ENCODE peak calls at places on chromosomes 11 and 22, in ten cellular contexts. O, X, N, P, G, I, J, U, A and Y are unnamed samples. For H3K9me3 and H3K4me1, the result is how much of the 10 kb centered on the place peaks cover.

GRCh38 chr11:65918211-65919150 is at the start of gene C11orf68:
- DNase-seq in O (peak), X (peak), N (no peak), P (no peak), G (no peak), I (no peak), J (no peak), U (peak), A (no peak), Y (no peak)

GRCh38 chr11:83957038-83957900 is 671.1 kb upstream of the CCDC90B start:
- DNase-seq in O (no peak), X (no peak), N (no peak), P (no peak), G (no peak), I (no peak), J (no peak), U (no peak), A (no peak), Y (no peak)

GRCh38 chr11:20464566-20464965 is 77.0 kb downstream of the PRMT3 start:
- DNase-seq in O (no peak), X (no peak), N (no peak), P (no peak), G (no peak), I (no peak), J (no peak), U (no peak), A (no peak), Y (no peak)

GRCh38 chr11:102853055-102853454 is 9.6 kb upstream of the MMP3 start:
- DNase-seq in O (no peak), X (no peak), N (no peak), P (no peak), G (no peak), I (no peak), J (no peak), U (no peak), A (no peak), Y (no peak)

GRCh38 chr11:57459112-57460016 is 964 bp upstream of the RTN4RL2 start:
- DNase-seq in O (no peak), X (no peak), N (no peak), P (no peak), G (peak), I (no peak), J (no peak), U (peak), A (peak), Y (peak)

GRCh38 chr11:13942908-13943505 is 19.5 kb upstream of the SPON1 start:
- DNase-seq in O (no peak), X (peak), N (no peak), P (no peak), G (no peak), I (no peak), J (peak), U (no peak), A (no peak), Y (no peak)

GRCh38 chr11:123100378-123101085 is 38.6 kb upstream of the HSPA8 start:
- DNase-seq in O (no peak), X (no peak), N (no peak), P (no peak), G (no peak), I (no peak), J (no peak), U (no peak), A (no peak), Y (no peak)

GRCh38 chr11:3835752-3836151 is 5.0 kb downstream of the RHOG start:
- DNase-seq in O (no peak), X (no peak), N (no peak), P (no peak), G (no peak), I (peak), J (no peak), U (no peak), A (no peak), Y (no peak)

GRCh38 chr11:31131760-31132159 is 237.8 kb downstream of the DCDC1 start:
- DNase-seq in O (no peak), X (no peak), N (no peak), P (no peak), G (no peak), I (no peak), J (no peak), U (no peak), A (no peak), Y (no peak)

GRCh38 chr11:16846305-16846704 is 107.9 kb downstream of the C11orf58 start:
- DNase-seq in O (no peak), X (peak), N (no peak), P (no peak), G (peak), I (no peak), J (no peak), U (no peak), A (no peak), Y (no peak)

GRCh38 chr11:35039076-35039475 is 99.9 kb upstream of the CD44 start:
- DNase-seq in O (no peak), X (no peak), N (no peak), P (no peak), G (no peak), I (no peak), J (no peak), U (no peak), A (no peak), Y (no peak)
- H3K9me3 ChIP-seq in O (under half), X (under half), N (under half), P (under half), G (under half), I (under half), J (under half), U (under half), A (under half), Y (under half)

GRCh38 chr22:49948116-49948515 is 12.5 kb upstream of the PIM3 start:
- DNase-seq in O (no peak), X (no peak), N (no peak), P (peak), G (no peak), I (peak), J (no peak), U (no peak), A (no peak), Y (no peak)
- H3K4me1 ChIP-seq in O (under half), X (under half), N (half or more), P (half or more), G (half or more), I (under half), J (under half), U (under half), A (under half), Y (under half)

DNA sequence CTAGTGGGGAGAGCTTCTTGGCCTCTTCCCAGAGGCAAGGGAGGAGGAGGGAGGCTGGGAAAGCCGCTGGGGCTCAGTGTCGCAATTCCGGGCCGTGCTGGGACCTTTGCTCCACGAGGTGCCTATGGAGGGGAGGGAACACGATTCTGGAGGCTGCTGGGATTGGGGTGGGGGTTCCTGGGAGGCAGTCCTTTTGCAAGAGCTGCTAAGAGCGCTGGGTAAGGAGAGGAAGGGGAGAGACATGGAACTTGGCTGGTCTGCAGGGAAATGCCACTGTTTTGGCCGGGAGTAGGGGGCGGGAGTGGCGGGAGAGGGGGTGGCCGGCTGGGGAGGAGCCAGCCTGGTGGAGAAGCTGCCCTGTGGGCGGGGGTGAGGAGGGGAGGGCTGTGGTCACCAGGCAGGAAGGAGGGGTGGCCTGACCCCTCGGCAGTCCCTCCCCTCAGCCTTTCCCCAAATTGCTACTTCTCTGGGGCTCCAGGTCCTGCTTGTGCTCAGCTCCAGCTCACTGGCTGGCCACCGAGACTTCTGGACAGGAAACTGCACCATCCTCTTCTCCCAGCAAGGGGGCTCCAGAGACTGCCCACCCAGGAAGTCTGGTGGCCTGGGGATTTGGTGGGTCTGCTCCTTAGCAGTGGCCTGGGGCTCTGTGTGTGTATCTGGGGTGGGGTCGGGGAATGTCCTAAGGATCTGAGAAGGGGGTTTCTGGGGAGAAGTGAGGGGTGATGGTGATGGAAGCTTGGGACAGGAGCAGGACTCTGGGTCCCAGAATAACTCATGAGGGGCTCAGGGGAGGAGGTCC is at the start of gene NR1H3:
- DNase-seq in O (peak), X (peak), N (peak), P (peak), G (peak), I (peak), J (no peak), U (no peak), A (no peak), Y (peak)
- H3K4me3 ChIP-seq in O (peak), X (peak), N (peak), P (no peak), G (no peak), I (no peak), J (no peak), U (no peak), A (no peak), Y (no peak)

GRCh38 chr11:125072210-125072960 is 9.3 kb downstream of the SLC37A2 start:
- DNase-seq in O (peak), X (no peak), N (no peak), P (no peak), G (peak), I (peak), J (no peak), U (no peak), A (no peak), Y (no peak)
- H3K9me3 ChIP-seq in O (under half), X (under half), N (under half), P (under half), G (under half), I (under half), J (under half), U (under half), A (under half), Y (under half)

DNA sequence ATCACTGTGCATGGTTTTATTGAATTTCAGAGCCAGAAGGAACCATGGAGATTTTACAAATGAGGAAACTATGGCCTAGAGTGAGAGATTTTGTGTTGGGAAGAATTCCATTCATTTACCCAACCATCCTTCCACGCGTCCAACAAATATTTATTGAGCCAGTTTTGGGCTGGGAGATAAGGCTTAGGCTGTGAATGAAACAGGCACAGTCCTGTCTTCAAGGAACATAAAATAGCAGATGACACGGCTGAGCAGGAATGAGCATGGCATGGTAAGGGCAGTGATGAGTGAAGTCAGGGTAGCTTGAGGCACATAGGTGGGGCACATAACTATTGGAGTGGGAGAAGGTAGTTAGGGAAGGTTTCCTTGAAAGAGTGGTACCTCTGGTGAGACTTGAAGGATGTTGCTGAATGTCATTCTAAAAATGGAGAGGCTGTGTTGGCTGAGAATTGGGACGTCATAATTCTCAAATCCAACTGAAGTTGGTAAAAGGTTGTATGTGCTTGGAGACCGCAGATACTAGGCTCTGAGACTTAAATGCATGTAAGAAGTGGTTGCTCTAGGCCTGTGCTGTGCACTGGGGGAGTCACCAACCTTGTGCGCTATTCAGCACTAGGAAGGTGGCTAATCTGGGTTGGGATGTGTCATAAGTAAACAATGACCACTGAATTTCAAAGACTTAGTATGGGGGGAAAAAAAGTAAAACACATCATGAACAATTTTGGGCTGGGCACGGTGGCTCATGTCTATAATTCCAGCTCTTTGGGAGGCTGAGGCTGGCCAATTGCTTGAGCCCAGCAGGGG is 51.8 kb downstream of the TEAD1 start:
- DNase-seq in O (no peak), X (peak), N (no peak), P (no peak), G (no peak), I (no peak), J (peak), U (no peak), A (no peak), Y (no peak)
- H3K4me1 ChIP-seq in O (under half), X (under half), N (half or more), P (under half), G (half or more), I (under half), J (half or more), U (under half), A (under half), Y (under half)

DNA sequence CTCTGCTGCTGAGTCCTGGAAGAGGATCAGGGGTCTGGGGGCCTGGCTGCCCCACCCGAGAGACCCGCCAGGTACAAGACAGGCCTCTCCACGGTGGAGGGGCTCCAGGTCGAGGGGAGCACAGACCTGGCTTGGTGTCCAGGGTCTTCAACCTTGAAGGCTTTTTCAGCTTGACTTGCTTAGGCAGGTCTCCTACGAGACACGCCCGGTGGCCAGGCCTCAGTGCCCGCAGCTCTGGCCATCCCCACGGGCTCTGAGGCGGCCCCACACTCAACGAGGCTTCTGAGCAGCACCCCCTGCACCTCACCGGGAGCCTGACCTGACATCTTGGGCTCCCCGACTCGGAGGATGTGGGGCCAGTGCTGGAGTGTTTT is 6.6 kb upstream of the PLXNB2 start:
- DNase-seq in O (no peak), X (no peak), N (no peak), P (no peak), G (no peak), I (no peak), J (no peak), U (no peak), A (no peak), Y (no peak)
- H3K4me3 ChIP-seq in O (no peak), X (no peak), N (no peak), P (no peak), G (no peak), I (no peak), J (no peak), U (peak), A (peak), Y (no peak)

GRCh38 chr11:70694371-70694770 is 296.0 kb downstream of the CTTN start:
- DNase-seq in O (no peak), X (no peak), N (no peak), P (no peak), G (no peak), I (no peak), J (no peak), U (no peak), A (no peak), Y (no peak)

GRCh38 chr11:70689764-70690163 is 291.4 kb downstream of the CTTN start:
- DNase-seq in O (no peak), X (no peak), N (no peak), P (no peak), G (no peak), I (no peak), J (no peak), U (no peak), A (no peak), Y (no peak)

GRCh38 chr11:70696076-70696475 is 297.7 kb downstream of the CTTN start:
- DNase-seq in O (no peak), X (no peak), N (no peak), P (peak), G (no peak), I (no peak), J (no peak), U (no peak), A (no peak), Y (no peak)

GRCh38 chr11:70695086-70695960 is 297.0 kb downstream of the CTTN start:
- DNase-seq in O (no peak), X (no peak), N (no peak), P (no peak), G (no peak), I (no peak), J (no peak), U (no peak), A (no peak), Y (no peak)

GRCh38 chr11:70692131-70692530 is 293.8 kb downstream of the CTTN start:
- DNase-seq in O (no peak), X (no peak), N (no peak), P (no peak), G (no peak), I (no peak), J (no peak), U (no peak), A (no peak), Y (no peak)
- H3K9me3 ChIP-seq in O (under half), X (under half), N (under half), P (under half), G (under half), I (under half), J (under half), U (under half), A (under half), Y (under half)

GRCh38 chr11:122037911-122038310 is 78.1 kb downstream of the BLID start:
- DNase-seq in O (no peak), X (no peak), N (no peak), P (no peak), G (no peak), I (no peak), J (no peak), U (no peak), A (no peak), Y (no peak)

GRCh38 chr11:122044086-122044485 is 71.9 kb downstream of the BLID start:
- DNase-seq in O (no peak), X (no peak), N (no peak), P (no peak), G (no peak), I (no peak), J (no peak), U (no peak), A (no peak), Y (no peak)

GRCh38 chr11:122038543-122038942 is 77.5 kb downstream of the BLID start:
- DNase-seq in O (no peak), X (peak), N (no peak), P (no peak), G (no peak), I (no peak), J (no peak), U (no peak), A (no peak), Y (no peak)

GRCh38 chr11:122042981-122043380 is 73.0 kb downstream of the BLID start:
- DNase-seq in O (no peak), X (no peak), N (no peak), P (no peak), G (no peak), I (no peak), J (no peak), U (no peak), A (no peak), Y (no peak)

GRCh38 chr11:122040476-122040875 is 75.5 kb downstream of the BLID start:
- DNase-seq in O (no peak), X (no peak), N (no peak), P (no peak), G (no peak), I (no peak), J (no peak), U (no peak), A (no peak), Y (no peak)
- H3K4me1 ChIP-seq in O (under half), X (under half), N (under half), P (under half), G (under half), I (under half), J (under half), U (under half), A (under half), Y (under half)

GRCh38 chr11:26106713-26107112 is 225.2 kb upstream of the ANO3 start:
- DNase-seq in O (no peak), X (no peak), N (no peak), P (no peak), G (no peak), I (no peak), J (no peak), U (no peak), A (no peak), Y (no peak)

GRCh38 chr11:26109658-26110393 is 222.1 kb upstream of the ANO3 start:
- DNase-seq in O (no peak), X (peak), N (no peak), P (no peak), G (no peak), I (no peak), J (no peak), U (no peak), A (no peak), Y (no peak)

GRCh38 chr11:26112190-26112715 is 219.7 kb upstream of the ANO3 start:
- DNase-seq in O (no peak), X (no peak), N (no peak), P (no peak), G (no peak), I (no peak), J (no peak), U (no peak), A (no peak), Y (no peak)
- H3K4me3 ChIP-seq in O (no peak), X (no peak), N (no peak), P (no peak), G (no peak), I (no peak), J (no peak), U (no peak), A (no peak), Y (no peak)

DNA sequence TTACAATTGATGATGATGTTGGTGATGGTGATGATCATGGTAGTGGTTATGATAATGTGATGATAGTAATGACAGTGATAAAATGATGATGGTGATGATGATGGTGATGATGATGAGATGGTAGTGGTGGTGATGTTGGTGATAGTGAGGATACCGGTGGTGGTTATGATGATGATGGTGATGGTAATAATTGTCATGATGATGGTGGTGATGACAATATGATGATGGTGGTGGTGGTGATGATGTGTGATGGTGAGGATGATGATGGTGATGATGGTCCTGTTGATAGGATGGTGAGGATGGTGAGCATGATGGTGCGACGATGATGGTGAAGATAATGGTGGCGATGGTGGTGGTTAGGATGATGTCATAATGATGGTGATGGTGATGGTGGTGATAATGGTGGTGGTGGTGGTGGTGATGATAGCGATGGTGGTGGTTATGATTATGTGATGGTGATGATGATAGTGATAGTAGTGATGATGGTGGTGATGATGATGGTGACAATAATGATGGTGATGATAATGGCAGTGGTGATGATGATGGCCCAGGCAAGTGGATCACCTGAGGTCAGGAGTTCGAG is 1129.9 kb downstream of the BRD1 start:
- DNase-seq in O (no peak), X (no peak), N (no peak), P (no peak), G (no peak), I (no peak), J (no peak), U (no peak), A (no peak), Y (no peak)
- H3K9me3 ChIP-seq in O (under half), X (under half), N (under half), P (under half), G (under half), I (under half), J (under half), U (under half), A (under half), Y (under half)